ENCODE peak calls at places on chromosomes 12 and 14, in seven cellular contexts. K, Y, C, D, E, X and B are unnamed samples.

GRCh38 chr12:118136559-118137003 is 657 bp downstream of the PEBP1 start:
- DNase-seq in C (peak), K (peak), D (peak), Y (peak), X (peak), E (peak), B (no peak)

GRCh38 chr14:24978862-24979724 is 70.9 kb downstream of the STXBP6 start:
- DNase-seq in K (no peak), D (no peak), C (no peak), X (no peak), Y (no peak), E (peak), B (no peak)

GRCh38 chr12:27822076-27822712 is 42.2 kb upstream of the MANSC4 start:
- DNase-seq in E (peak), X (no peak), C (no peak), Y (no peak), D (no peak), K (no peak), B (no peak)

GRCh38 chr12:124599074-124599999 is 31.9 kb upstream of the NCOR2 start:
- DNase-seq in E (peak), Y (no peak), K (no peak), D (no peak), C (no peak), X (no peak), B (no peak)

GRCh38 chr12:38904932-38905479 is 385 bp downstream of the CPNE8 start:
- DNase-seq in E (peak), D (peak), X (peak), C (peak), Y (peak), K (peak), B (no peak)

GRCh38 chr12:89129471-89129870 is 222.8 kb downstream of the DUSP6 start:
- DNase-seq in X (no peak), K (no peak), C (no peak), D (no peak), Y (no peak), E (no peak), B (no peak)

GRCh38 chr14:92687681-92688433 is 60.6 kb downstream of the LGMN start:
- DNase-seq in Y (no peak), C (no peak), D (peak), K (peak), E (peak), X (peak), B (no peak)

GRCh38 chr12:11540156-11540555 is 109.3 kb upstream of the ETV6 start:
- DNase-seq in C (no peak), E (no peak), K (no peak), D (no peak), Y (no peak), X (no peak), B (no peak)

GRCh38 chr12:41409628-41410027 is 221.5 kb downstream of the PDZRN4 start:
- DNase-seq in X (no peak), K (no peak), Y (no peak), E (no peak), C (no peak), D (no peak), B (no peak)

GRCh38 chr12:101375573-101375972 is 32.0 kb downstream of the ARL1 start:
- DNase-seq in E (no peak), X (no peak), Y (no peak), K (no peak), C (no peak), D (no peak), B (no peak)

GRCh38 chr12:98058838-98059237 is 456.6 kb upstream of the TMPO start:
- DNase-seq in X (no peak), D (no peak), K (no peak), E (peak), C (no peak), Y (no peak), B (no peak)

GRCh38 chr14:81849714-81850113 is 316.1 kb upstream of the SEL1L start:
- DNase-seq in K (no peak), Y (no peak), D (no peak), E (no peak), X (no peak), C (no peak), B (no peak)

GRCh38 chr12:68367136-68367535 is 35.0 kb upstream of the MDM1 start:
- DNase-seq in C (no peak), X (no peak), Y (no peak), D (no peak), K (no peak), E (no peak), B (no peak)

GRCh38 chr14:24037658-24038037 is 14.2 kb upstream of the CARMIL3 start:
- DNase-seq in D (no peak), C (no peak), E (no peak), Y (peak), K (no peak), X (no peak), B (no peak)

GRCh38 chr12:65885312-65885711 is 61.0 kb downstream of the HMGA2 start:
- DNase-seq in C (no peak), D (no peak), K (no peak), Y (no peak), E (no peak), X (no peak), B (no peak)

GRCh38 chr14:51442513-51443175 is 202.6 kb downstream of the TMX1 start:
- DNase-seq in Y (no peak), K (no peak), C (peak), D (no peak), E (peak), X (no peak), B (peak)

GRCh38 chr12:102645968-102646367 is 165.6 kb upstream of the IGF1 start:
- DNase-seq in C (no peak), D (no peak), Y (no peak), K (no peak), E (no peak), X (no peak), B (no peak)

DNA sequence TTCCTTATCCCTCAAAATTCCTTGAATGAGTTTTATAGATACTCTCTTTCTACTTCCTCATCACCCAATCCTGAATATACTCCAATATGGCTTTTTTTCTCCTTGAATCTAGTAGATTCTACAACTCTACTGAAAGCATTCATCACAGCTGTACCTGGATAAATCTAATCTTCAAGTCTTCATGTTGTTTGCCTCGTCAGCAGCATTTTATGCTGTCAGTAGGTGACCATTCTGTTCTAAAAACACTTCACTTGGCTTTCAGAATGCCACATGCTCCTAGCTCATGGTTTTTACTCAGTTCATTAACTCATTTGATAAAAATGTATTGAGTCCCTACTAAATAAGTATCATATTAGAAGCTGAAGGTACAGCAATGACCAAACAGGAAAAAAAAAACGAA is 113.3 kb downstream of the NOVA1 start:
- DNase-seq in Y (no peak), C (no peak), E (no peak), D (no peak), K (no peak), X (no peak), B (no peak)
- TF ChIP-seq CTCF in Y (no peak), C (no peak), E (no peak), D (no peak), K (no peak), X (no peak), B (no peak)

GRCh38 chr14:91317381-91318313 is 73.1 kb upstream of the GPR68 start:
- DNase-seq in X (peak), C (no peak), D (peak), Y (peak), E (peak), K (peak), B (no peak)
- H3K4me3 ChIP-seq in X (no peak), C (no peak), D (no peak), Y (no peak), E (no peak), K (no peak), B (no peak)

DNA sequence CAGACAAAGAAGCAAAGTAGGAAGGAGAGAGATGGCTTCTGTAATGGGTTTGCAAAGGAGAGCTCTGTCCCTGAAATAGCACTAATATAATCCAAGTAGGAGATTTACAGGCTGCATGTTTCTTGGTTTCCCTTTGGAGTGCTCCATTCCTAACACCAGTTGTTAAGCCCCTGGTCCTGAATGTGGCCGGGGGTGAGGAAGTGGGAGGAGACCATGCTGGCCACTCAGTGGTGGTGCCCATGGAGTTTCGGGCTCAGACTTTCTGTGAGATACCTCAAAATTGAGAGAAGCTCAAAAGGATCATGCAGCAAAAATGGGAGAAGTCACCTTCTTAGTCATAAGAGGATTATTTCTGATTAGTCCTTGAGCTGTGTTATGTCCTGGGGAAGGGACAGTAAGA is 88.5 kb downstream of the DAD1 start:
- DNase-seq in E (no peak), D (no peak), C (no peak), Y (no peak), K (no peak), X (no peak), B (no peak)
- TF ChIP-seq CTCF in E (no peak), D (no peak), C (no peak), Y (no peak), K (no peak), X (no peak), B (no peak)

DNA sequence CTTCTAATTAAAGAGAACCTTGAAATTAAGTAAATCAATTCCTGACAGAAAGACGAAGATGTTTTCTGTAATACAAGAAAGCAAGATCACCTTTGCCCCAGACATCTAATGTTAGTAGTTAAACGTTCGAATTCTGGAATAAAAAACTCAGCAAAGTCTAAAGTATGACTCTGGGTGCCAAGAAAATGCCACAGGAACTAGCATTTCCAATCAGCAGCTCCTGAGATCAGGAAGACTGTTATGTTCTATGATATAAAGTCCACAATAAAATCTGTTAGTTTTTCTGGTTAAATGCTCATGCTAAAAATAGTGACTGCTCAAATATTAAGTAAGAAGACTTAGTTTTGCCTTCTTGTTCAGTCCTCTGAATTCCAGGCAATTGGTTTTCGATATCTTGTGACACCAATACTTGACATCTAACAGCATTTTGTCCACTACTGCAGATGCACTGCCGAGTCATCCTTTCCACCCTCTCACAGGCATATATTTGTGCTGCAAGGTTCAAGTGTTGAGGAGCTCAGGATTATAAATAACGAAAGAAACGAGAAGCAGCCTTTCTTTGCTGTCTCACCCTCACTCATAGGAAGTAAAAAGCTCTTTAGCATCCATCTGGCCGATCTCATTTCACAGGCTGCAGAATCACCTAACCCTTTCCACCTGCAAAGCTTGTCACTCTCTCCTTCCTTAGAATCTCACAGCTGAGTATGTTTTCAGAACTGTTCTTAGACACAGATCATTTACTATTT is 32.0 kb downstream of the SSH1 start:
- DNase-seq in X (no peak), Y (no peak), K (no peak), C (no peak), E (peak), D (no peak), B (no peak)
- H3K4me3 ChIP-seq in X (no peak), Y (no peak), K (peak), C (no peak), E (peak), D (peak), B (peak)

GRCh38 chr14:20440882-20441281 is 4.9 kb upstream of the KLHL33 start:
- DNase-seq in C (no peak), Y (no peak), E (peak), X (no peak), D (no peak), K (no peak), B (no peak)
- TF ChIP-seq CTCF in C (no peak), Y (no peak), E (no peak), X (no peak), D (no peak), K (no peak), B (no peak)

GRCh38 chr14:95208598-95208997 is 51.3 kb upstream of the DICER1 start:
- DNase-seq in E (no peak), X (no peak), C (no peak), Y (no peak), K (no peak), D (no peak), B (no peak)

GRCh38 chr14:95211721-95212504 is 54.6 kb upstream of the DICER1 start:
- DNase-seq in K (no peak), D (no peak), C (no peak), E (no peak), Y (no peak), X (no peak), B (no peak)

GRCh38 chr14:95213774-95214173 is 56.4 kb upstream of the DICER1 start:
- DNase-seq in E (no peak), D (no peak), X (no peak), K (no peak), C (no peak), Y (no peak), B (no peak)

GRCh38 chr14:95207475-95208253 is 50.3 kb upstream of the DICER1 start:
- DNase-seq in C (no peak), Y (no peak), E (no peak), K (no peak), X (no peak), D (no peak), B (no peak)

DNA sequence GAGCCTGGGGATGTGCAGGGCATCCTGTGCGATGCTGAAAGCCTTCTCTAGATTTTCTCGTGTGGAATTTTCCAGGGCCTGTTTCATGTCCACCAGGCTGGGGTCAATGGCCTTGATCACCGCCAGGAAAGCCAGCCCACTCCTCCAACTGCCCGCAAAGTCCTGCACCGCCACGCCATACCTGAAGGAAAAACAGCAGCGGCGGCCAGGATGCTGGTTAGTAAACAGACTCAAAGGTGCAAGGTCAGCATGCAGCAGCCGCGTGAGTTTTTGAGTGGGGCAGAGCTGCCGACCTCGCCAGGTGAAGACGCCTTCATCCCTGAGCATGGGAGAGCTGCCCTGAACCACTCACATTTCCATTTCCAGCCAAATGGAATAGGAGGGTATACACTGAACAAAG is 53.4 kb upstream of the DICER1 start:
- DNase-seq in K (no peak), D (no peak), E (no peak), Y (no peak), X (no peak), C (no peak), B (no peak)
- H3K4me3 ChIP-seq in K (no peak), D (no peak), E (no peak), Y (no peak), X (no peak), C (no peak), B (no peak)

GRCh38 chr12:9751204-9752144 is 9.2 kb downstream of the CD69 start:
- DNase-seq in K (no peak), X (no peak), C (peak), Y (no peak), D (no peak), E (peak), B (no peak)
- TF ChIP-seq CTCF in K (peak), X (peak), C (no peak), Y (no peak), D (no peak), E (peak), B (no peak)